ENCODE peak calls at places on chromosomes 2 and 18, in four cellular contexts. V is stimulated activated CD4-positive, alpha-beta T cell treated with anti-CD3 and anti-CD28 coated beads, Interleukin-1b, Interleukin-23, amount 100 ng/mL, for 48 hours; K is amniotic stem cell; A is kidney glomerular epithelial cell. N is an unnamed sample.

GRCh38 chr2:47528874-47529273 is 125.9 kb downstream of the MSH2 start:
- DNase-seq in V (no peak), K (no peak), A (no peak), N (no peak)

GRCh38 chr2:60880633-60880987 is 764 bp upstream of the REL start:
- DNase-seq in V (no peak), K (no peak), A (no peak), N (no peak)

GRCh38 chr18:49249523-49249922 is 210.9 kb downstream of the DYM start:
- DNase-seq in V (no peak), K (peak), A (peak), N (no peak)

GRCh38 chr2:215105607-215106354 is 32.6 kb downstream of the ABCA12 start:
- DNase-seq in V (no peak), K (no peak), A (no peak), N (no peak)

GRCh38 chr2:58447586-58447985 is 206.5 kb upstream of the FANCL start:
- DNase-seq in V (no peak), K (no peak), A (peak), N (no peak)

GRCh38 chr2:173644146-173644545 is 289.5 kb downstream of the CDCA7 start:
- DNase-seq in V (no peak), K (peak), A (peak), N (no peak)

GRCh38 chr2:231691251-231691772 is 17.0 kb upstream of the PTMA start:
- DNase-seq in V (no peak), K (no peak), A (no peak), N (no peak)

GRCh38 chr18:22465859-22466602 is 48.3 kb upstream of the CTAGE1 start:
- DNase-seq in V (no peak), K (peak), A (peak), N (peak)

GRCh38 chr2:191746306-191746705 is 68.4 kb downstream of the NABP1 start:
- DNase-seq in V (no peak), K (no peak), A (no peak), N (no peak)

GRCh38 chr2:101826716-101827115 is 129.2 kb downstream of the MAP4K4 start:
- DNase-seq in V (no peak), K (no peak), A (no peak), N (no peak)

GRCh38 chr2:28676153-28676835 is 75.3 kb upstream of the PPP1CB start:
- DNase-seq in V (no peak), K (no peak), A (no peak), N (no peak)

GRCh38 chr2:70519453-70519852 is 34.2 kb downstream of the TGFA start:
- DNase-seq in V (no peak), K (no peak), A (no peak), N (no peak)

GRCh38 chr2:40734797-40735196 is 282.9 kb upstream of the SLC8A1 start:
- DNase-seq in V (no peak), K (peak), A (no peak), N (no peak)

GRCh38 chr18:79962835-79963657 is 1.4 kb upstream of the HSBP1L1 start:
- DNase-seq in V (peak), K (no peak), A (no peak), N (no peak)

GRCh38 chr2:112187805-112188596 is 49.8 kb downstream of the FBLN7 start:
- DNase-seq in V (peak), K (no peak), A (no peak), N (no peak)

GRCh38 chr2:11129598-11130449 is 25.4 kb upstream of the SLC66A3 start:
- DNase-seq in V (peak), K (no peak), A (no peak), N (no peak)

GRCh38 chr2:220499281-220499680 is 871.9 kb downstream of the SLC4A3 start:
- DNase-seq in V (no peak), K (peak), A (peak), N (no peak)

GRCh38 chr18:23872701-23873550 is 141.6 kb upstream of the TTC39C start:
- DNase-seq in V (peak), K (no peak), A (no peak), N (no peak)

GRCh38 chr2:1754046-1754445 is 9.7 kb upstream of the PXDN start:
- DNase-seq in V (no peak), K (no peak), A (no peak), N (no peak)

GRCh38 chr2:71691747-71692455 is 238.5 kb downstream of the DYSF start:
- DNase-seq in V (no peak), K (no peak), A (no peak), N (no peak)

GRCh38 chr2:152055366-152056108 is 43.3 kb downstream of the CACNB4 start:
- DNase-seq in V (no peak), K (no peak), A (peak), N (no peak)

GRCh38 chr2:46387292-46387691 is 90.1 kb downstream of the EPAS1 start:
- DNase-seq in V (no peak), K (no peak), A (no peak), N (no peak)

GRCh38 chr2:128615571-128615970 is 296.9 kb upstream of the HS6ST1 start:
- DNase-seq in V (no peak), K (no peak), A (no peak), N (no peak)

GRCh38 chr2:15602393-15602792 is 10.7 kb downstream of the DDX1 start:
- DNase-seq in V (no peak), K (no peak), A (no peak), N (no peak)

GRCh38 chr2:3754795-3755194 is 51.4 kb downstream of the DCDC2C start:
- DNase-seq in V (no peak), K (no peak), A (no peak), N (no peak)

GRCh38 chr18:79400091-79400590 is 4.4 kb downstream of the NFATC1 start:
- DNase-seq in V (peak), K (no peak), A (no peak), N (no peak)

GRCh38 chr2:119484834-119485233 is 39.4 kb downstream of the SCTR start:
- DNase-seq in V (no peak), K (no peak), A (no peak), N (no peak)

GRCh38 chr18:22336406-22336805 is 81.3 kb downstream of the CTAGE1 start:
- DNase-seq in V (no peak), K (no peak), A (no peak), N (no peak)

GRCh38 chr2:151063271-151063670 is 198.4 kb downstream of the RBM43 start:
- DNase-seq in V (no peak), K (peak), A (no peak), N (no peak)

GRCh38 chr2:237315881-237316225 is 98.1 kb downstream of the COL6A3 start:
- DNase-seq in V (no peak), K (no peak), A (no peak), N (no peak)

GRCh38 chr2:232843860-232844259 is 26.2 kb upstream of the SNORC start:
- DNase-seq in V (no peak), K (no peak), A (no peak), N (no peak)

GRCh38 chr2:231684314-231685223 is 23.8 kb upstream of the PTMA start:
- DNase-seq in V (no peak), K (no peak), A (no peak), N (no peak)

GRCh38 chr2:19474128-19474527 is 115.7 kb upstream of the OSR1 start:
- DNase-seq in V (peak), K (no peak), A (no peak), N (no peak)

GRCh38 chr2:234951386-234952269 is at the start of gene SH3BP4:
- DNase-seq in V (peak), K (peak), A (peak), N (peak)

GRCh38 chr2:134892282-134893054 is 26.2 kb upstream of the CCNT2 start:
- DNase-seq in V (no peak), K (no peak), A (peak), N (no peak)

GRCh38 chr18:63363951-63364350 is 3.1 kb downstream of the KDSR start:
- DNase-seq in V (no peak), K (no peak), A (no peak), N (no peak)

GRCh38 chr2:65000619-65001018 is 11.4 kb downstream of the SLC1A4 start:
- DNase-seq in V (no peak), K (no peak), A (no peak), N (no peak)

GRCh38 chr2:24819442-24820174 is 26.4 kb downstream of the CENPO start:
- DNase-seq in V (no peak), K (no peak), A (no peak), N (no peak)

N was measured in T1000.